ENCODE peak calls at places on chromosome 15, in six cellular contexts. R, N, C, G, I and D are unnamed samples.

GRCh38 chr15:56105855-56106254 is 112.4 kb upstream of the NEDD4 start:
- DNase-seq in R (no peak), N (no peak), C (no peak), G (no peak), I (no peak), D (no peak)

GRCh38 chr15:69660114-69660513 is 207.5 kb downstream of the RPLP1 start:
- DNase-seq in R (no peak), N (no peak), C (no peak), G (no peak), I (no peak), D (no peak)

GRCh38 chr15:40743921-40744809 is 10.9 kb downstream of the RMDN3 start:
- DNase-seq in R (no peak), N (no peak), C (no peak), G (peak; percentile 76), I (peak; percentile 85), D (no peak)

GRCh38 chr15:90956551-90957104 is 1.9 kb downstream of the RCCD1 start:
- DNase-seq in R (peak; percentile 81), N (peak; percentile 70), C (peak; percentile 42), G (peak; percentile 84), I (peak; percentile 71), D (peak; percentile 76)

GRCh38 chr15:89707577-89707976 is 17.0 kb downstream of the WDR93 start:
- DNase-seq in R (no peak), N (no peak), C (no peak), G (no peak), I (no peak), D (no peak)

GRCh38 chr15:35308802-35309201 is 223.7 kb upstream of the NANOGP8 start:
- DNase-seq in R (peak; percentile 51), N (peak; percentile 14), C (no peak), G (peak; percentile 86), I (peak; percentile 99), D (no peak)

GRCh38 chr15:45343258-45343860 is 35.0 kb downstream of the GATM start:
- DNase-seq in R (no peak), N (no peak), C (no peak), G (no peak), I (no peak), D (no peak)

GRCh38 chr15:40097968-40098476 is 10.7 kb downstream of the BMF start:
- DNase-seq in R (peak; percentile 81), N (no peak), C (no peak), G (peak; percentile 46), I (no peak), D (no peak)

GRCh38 chr15:41969851-41970431 is 2.4 kb downstream of the EHD4 start:
- DNase-seq in R (peak; percentile 31), N (no peak), C (no peak), G (no peak), I (no peak), D (no peak)

GRCh38 chr15:50247819-50248650 is 17.5 kb downstream of the HDC start:
- DNase-seq in R (peak; percentile 46), N (no peak), C (no peak), G (no peak), I (peak; percentile 23), D (no peak)

GRCh38 chr15:81056276-81056675 is 55.6 kb downstream of the TLNRD1 start:
- DNase-seq in R (no peak), N (no peak), C (no peak), G (no peak), I (no peak), D (no peak)

GRCh38 chr15:48507416-48508065 is 138.0 kb downstream of the FBN1 start:
- DNase-seq in R (peak; percentile 44), N (no peak), C (peak; percentile 42), G (peak; percentile 84), I (peak; percentile 81), D (no peak)

GRCh38 chr15:49215768-49216739 is 46.0 kb downstream of the GALK2 start:
- DNase-seq in R (no peak), N (no peak), C (no peak), G (peak; percentile 5), I (no peak), D (no peak)